ENCODE peak calls at places on chromosomes 2 and 18, in seven cellular contexts. One of them, this sample, is unnamed.

GRCh38 chr2:191320881-191321280 is 75.7 kb downstream of the MYO1B start:
- DNase-seq in stimulated activated effector memory CD8-positive, alpha-beta T cell treated with anti-CD3 and anti-CD28 coated beads, Interleukin-12 subunit alpha, Interleukin-12 subunit beta, amount 100 ng/mL, for 72 hours: no peak
- DNase-seq in posterior vena cava: no peak
- DNase-seq in stimulated activated naive CD8-positive, alpha-beta T cell treated with anti-CD3 and anti-CD28 coated beads, Interleukin-15, Interleukin-2, amounts not matched to agents 100 U/mL and 50 U/mL, for 24 hours: no peak
- DNase-seq in pancreas: no peak
- DNase-seq in EH: peak; percentile 66
- DNase-seq in HT-29: no peak
- DNase-seq in this sample: no peak

GRCh38 chr2:217996345-217996744 is 6.5 kb downstream of the TNS1 start:
- DNase-seq in HT-29: no peak
- DNase-seq in stimulated activated naive CD8-positive, alpha-beta T cell treated with anti-CD3 and anti-CD28 coated beads, Interleukin-15, Interleukin-2, amounts not matched to agents 100 U/mL and 50 U/mL, for 24 hours: no peak
- DNase-seq in EH: peak; percentile 87
- DNase-seq in pancreas: peak; percentile 79
- DNase-seq in stimulated activated effector memory CD8-positive, alpha-beta T cell treated with anti-CD3 and anti-CD28 coated beads, Interleukin-12 subunit alpha, Interleukin-12 subunit beta, amount 100 ng/mL, for 72 hours: no peak
- DNase-seq in posterior vena cava: no peak
- DNase-seq in this sample: no peak

GRCh38 chr2:136067465-136067864 is 50.5 kb downstream of the CXCR4 start:
- DNase-seq in stimulated activated naive CD8-positive, alpha-beta T cell treated with anti-CD3 and anti-CD28 coated beads, Interleukin-15, Interleukin-2, amounts not matched to agents 100 U/mL and 50 U/mL, for 24 hours: no peak
- DNase-seq in posterior vena cava: no peak
- DNase-seq in EH: no peak
- DNase-seq in HT-29: no peak
- DNase-seq in stimulated activated effector memory CD8-positive, alpha-beta T cell treated with anti-CD3 and anti-CD28 coated beads, Interleukin-12 subunit alpha, Interleukin-12 subunit beta, amount 100 ng/mL, for 72 hours: no peak
- DNase-seq in pancreas: no peak
- DNase-seq in this sample: no peak

GRCh38 chr2:199940373-199940772 is 14.9 kb downstream of the TYW5 start:
- DNase-seq in pancreas: no peak
- DNase-seq in EH: peak; percentile 37
- DNase-seq in HT-29: peak; percentile 31
- DNase-seq in stimulated activated naive CD8-positive, alpha-beta T cell treated with anti-CD3 and anti-CD28 coated beads, Interleukin-15, Interleukin-2, amounts not matched to agents 100 U/mL and 50 U/mL, for 24 hours: no peak
- DNase-seq in posterior vena cava: no peak
- DNase-seq in stimulated activated effector memory CD8-positive, alpha-beta T cell treated with anti-CD3 and anti-CD28 coated beads, Interleukin-12 subunit alpha, Interleukin-12 subunit beta, amount 100 ng/mL, for 72 hours: no peak
- DNase-seq in this sample: no peak

GRCh38 chr2:165055081-165055879 is 100.0 kb upstream of the SLC38A11 start:
- DNase-seq in pancreas: no peak
- DNase-seq in stimulated activated effector memory CD8-positive, alpha-beta T cell treated with anti-CD3 and anti-CD28 coated beads, Interleukin-12 subunit alpha, Interleukin-12 subunit beta, amount 100 ng/mL, for 72 hours: no peak
- DNase-seq in HT-29: no peak
- DNase-seq in EH: peak; percentile 19
- DNase-seq in posterior vena cava: no peak
- DNase-seq in stimulated activated naive CD8-positive, alpha-beta T cell treated with anti-CD3 and anti-CD28 coated beads, Interleukin-15, Interleukin-2, amounts not matched to agents 100 U/mL and 50 U/mL, for 24 hours: no peak
- DNase-seq in this sample: no peak

GRCh38 chr2:188940171-188940570 is 34.0 kb upstream of the COL3A1 start:
- DNase-seq in HT-29: no peak
- DNase-seq in stimulated activated naive CD8-positive, alpha-beta T cell treated with anti-CD3 and anti-CD28 coated beads, Interleukin-15, Interleukin-2, amounts not matched to agents 100 U/mL and 50 U/mL, for 24 hours: no peak
- DNase-seq in stimulated activated effector memory CD8-positive, alpha-beta T cell treated with anti-CD3 and anti-CD28 coated beads, Interleukin-12 subunit alpha, Interleukin-12 subunit beta, amount 100 ng/mL, for 72 hours: no peak
- DNase-seq in posterior vena cava: no peak
- DNase-seq in pancreas: no peak
- DNase-seq in EH: peak; percentile 15
- DNase-seq in this sample: no peak

GRCh38 chr2:207849443-207849842 is 79.7 kb upstream of the FZD5 start:
- DNase-seq in posterior vena cava: no peak
- DNase-seq in stimulated activated naive CD8-positive, alpha-beta T cell treated with anti-CD3 and anti-CD28 coated beads, Interleukin-15, Interleukin-2, amounts not matched to agents 100 U/mL and 50 U/mL, for 24 hours: no peak
- DNase-seq in pancreas: no peak
- DNase-seq in stimulated activated effector memory CD8-positive, alpha-beta T cell treated with anti-CD3 and anti-CD28 coated beads, Interleukin-12 subunit alpha, Interleukin-12 subunit beta, amount 100 ng/mL, for 72 hours: no peak
- DNase-seq in EH: no peak
- DNase-seq in HT-29: no peak
- DNase-seq in this sample: no peak

GRCh38 chr2:38245114-38245641 is 131.9 kb downstream of the ATL2 start:
- DNase-seq in stimulated activated effector memory CD8-positive, alpha-beta T cell treated with anti-CD3 and anti-CD28 coated beads, Interleukin-12 subunit alpha, Interleukin-12 subunit beta, amount 100 ng/mL, for 72 hours: no peak
- DNase-seq in EH: no peak
- DNase-seq in HT-29: peak; percentile 27
- DNase-seq in stimulated activated naive CD8-positive, alpha-beta T cell treated with anti-CD3 and anti-CD28 coated beads, Interleukin-15, Interleukin-2, amounts not matched to agents 100 U/mL and 50 U/mL, for 24 hours: no peak
- DNase-seq in posterior vena cava: no peak
- DNase-seq in pancreas: no peak
- DNase-seq in this sample: no peak

GRCh38 chr2:217789736-217790181 is 213.0 kb downstream of the TNS1 start:
- DNase-seq in EH: no peak
- DNase-seq in stimulated activated naive CD8-positive, alpha-beta T cell treated with anti-CD3 and anti-CD28 coated beads, Interleukin-15, Interleukin-2, amounts not matched to agents 100 U/mL and 50 U/mL, for 24 hours: no peak
- DNase-seq in pancreas: no peak
- DNase-seq in HT-29: no peak
- DNase-seq in stimulated activated effector memory CD8-positive, alpha-beta T cell treated with anti-CD3 and anti-CD28 coated beads, Interleukin-12 subunit alpha, Interleukin-12 subunit beta, amount 100 ng/mL, for 72 hours: no peak
- DNase-seq in posterior vena cava: peak; percentile 75
- DNase-seq in this sample: no peak

GRCh38 chr2:66729391-66729790 is 294.5 kb downstream of the MEIS1 start:
- DNase-seq in pancreas: no peak
- DNase-seq in posterior vena cava: no peak
- DNase-seq in EH: peak; percentile 65
- DNase-seq in stimulated activated effector memory CD8-positive, alpha-beta T cell treated with anti-CD3 and anti-CD28 coated beads, Interleukin-12 subunit alpha, Interleukin-12 subunit beta, amount 100 ng/mL, for 72 hours: no peak
- DNase-seq in HT-29: no peak
- DNase-seq in stimulated activated naive CD8-positive, alpha-beta T cell treated with anti-CD3 and anti-CD28 coated beads, Interleukin-15, Interleukin-2, amounts not matched to agents 100 U/mL and 50 U/mL, for 24 hours: no peak
- DNase-seq in this sample: no peak

GRCh38 chr2:191687867-191688266 is 9.9 kb downstream of the NABP1 start:
- DNase-seq in posterior vena cava: no peak
- DNase-seq in stimulated activated effector memory CD8-positive, alpha-beta T cell treated with anti-CD3 and anti-CD28 coated beads, Interleukin-12 subunit alpha, Interleukin-12 subunit beta, amount 100 ng/mL, for 72 hours: no peak
- DNase-seq in HT-29: no peak
- DNase-seq in EH: no peak
- DNase-seq in pancreas: no peak
- DNase-seq in stimulated activated naive CD8-positive, alpha-beta T cell treated with anti-CD3 and anti-CD28 coated beads, Interleukin-15, Interleukin-2, amounts not matched to agents 100 U/mL and 50 U/mL, for 24 hours: no peak
- DNase-seq in this sample: no peak

GRCh38 chr18:12657048-12657848 is 659 bp downstream of the SPIRE1 start:
- DNase-seq in posterior vena cava: no peak
- DNase-seq in stimulated activated effector memory CD8-positive, alpha-beta T cell treated with anti-CD3 and anti-CD28 coated beads, Interleukin-12 subunit alpha, Interleukin-12 subunit beta, amount 100 ng/mL, for 72 hours: peak; percentile 55
- DNase-seq in EH: peak; percentile 57
- DNase-seq in pancreas: peak; percentile 53
- DNase-seq in stimulated activated naive CD8-positive, alpha-beta T cell treated with anti-CD3 and anti-CD28 coated beads, Interleukin-15, Interleukin-2, amounts not matched to agents 100 U/mL and 50 U/mL, for 24 hours: peak; percentile 35
- DNase-seq in HT-29: no peak
- DNase-seq in this sample: no peak

GRCh38 chr2:67486041-67486796 is 89.1 kb downstream of the ETAA1 start:
- DNase-seq in posterior vena cava: no peak
- DNase-seq in pancreas: peak; percentile 60
- DNase-seq in stimulated activated naive CD8-positive, alpha-beta T cell treated with anti-CD3 and anti-CD28 coated beads, Interleukin-15, Interleukin-2, amounts not matched to agents 100 U/mL and 50 U/mL, for 24 hours: no peak
- DNase-seq in HT-29: peak; percentile 22
- DNase-seq in EH: peak; percentile 44
- DNase-seq in stimulated activated effector memory CD8-positive, alpha-beta T cell treated with anti-CD3 and anti-CD28 coated beads, Interleukin-12 subunit alpha, Interleukin-12 subunit beta, amount 100 ng/mL, for 72 hours: no peak
- DNase-seq in this sample: no peak

GRCh38 chr2:234292205-234292954 is 204.5 kb downstream of the ARL4C start:
- DNase-seq in stimulated activated effector memory CD8-positive, alpha-beta T cell treated with anti-CD3 and anti-CD28 coated beads, Interleukin-12 subunit alpha, Interleukin-12 subunit beta, amount 100 ng/mL, for 72 hours: peak; percentile 77
- DNase-seq in HT-29: peak; percentile 26
- DNase-seq in stimulated activated naive CD8-positive, alpha-beta T cell treated with anti-CD3 and anti-CD28 coated beads, Interleukin-15, Interleukin-2, amounts not matched to agents 100 U/mL and 50 U/mL, for 24 hours: peak; percentile 47
- DNase-seq in pancreas: no peak
- DNase-seq in EH: no peak
- DNase-seq in posterior vena cava: no peak
- DNase-seq in this sample: no peak

GRCh38 chr2:11123856-11124759 is 31.2 kb upstream of the SLC66A3 start:
- DNase-seq in posterior vena cava: peak; percentile 82
- DNase-seq in stimulated activated effector memory CD8-positive, alpha-beta T cell treated with anti-CD3 and anti-CD28 coated beads, Interleukin-12 subunit alpha, Interleukin-12 subunit beta, amount 100 ng/mL, for 72 hours: peak; percentile 88
- DNase-seq in pancreas: peak; percentile 82
- DNase-seq in HT-29: peak; percentile 86
- DNase-seq in stimulated activated naive CD8-positive, alpha-beta T cell treated with anti-CD3 and anti-CD28 coated beads, Interleukin-15, Interleukin-2, amounts not matched to agents 100 U/mL and 50 U/mL, for 24 hours: peak; percentile 78
- DNase-seq in EH: peak; percentile 54
- DNase-seq in this sample: no peak

GRCh38 chr18:49849331-49850217 is 36.2 kb upstream of the ACAA2 start:
- DNase-seq in EH: peak; percentile 92
- DNase-seq in stimulated activated naive CD8-positive, alpha-beta T cell treated with anti-CD3 and anti-CD28 coated beads, Interleukin-15, Interleukin-2, amounts not matched to agents 100 U/mL and 50 U/mL, for 24 hours: no peak
- DNase-seq in HT-29: peak; percentile 97
- DNase-seq in pancreas: no peak
- DNase-seq in stimulated activated effector memory CD8-positive, alpha-beta T cell treated with anti-CD3 and anti-CD28 coated beads, Interleukin-12 subunit alpha, Interleukin-12 subunit beta, amount 100 ng/mL, for 72 hours: peak; percentile 30
- DNase-seq in posterior vena cava: peak; percentile 83
- DNase-seq in this sample: no peak

GRCh38 chr2:102063948-102064678 is 72.4 kb downstream of the IL1R2 start:
- DNase-seq in EH: peak; percentile 99
- DNase-seq in pancreas: peak; percentile 64
- DNase-seq in stimulated activated naive CD8-positive, alpha-beta T cell treated with anti-CD3 and anti-CD28 coated beads, Interleukin-15, Interleukin-2, amounts not matched to agents 100 U/mL and 50 U/mL, for 24 hours: peak; percentile 25
- DNase-seq in stimulated activated effector memory CD8-positive, alpha-beta T cell treated with anti-CD3 and anti-CD28 coated beads, Interleukin-12 subunit alpha, Interleukin-12 subunit beta, amount 100 ng/mL, for 72 hours: peak; percentile 74
- DNase-seq in posterior vena cava: peak; percentile 97
- DNase-seq in HT-29: peak; percentile 64
- DNase-seq in this sample: peak; percentile 92

GRCh38 chr18:39455300-39455699 is 1889.7 kb upstream of the CELF4 start:
- DNase-seq in posterior vena cava: no peak
- DNase-seq in HT-29: no peak
- DNase-seq in stimulated activated naive CD8-positive, alpha-beta T cell treated with anti-CD3 and anti-CD28 coated beads, Interleukin-15, Interleukin-2, amounts not matched to agents 100 U/mL and 50 U/mL, for 24 hours: no peak
- DNase-seq in stimulated activated effector memory CD8-positive, alpha-beta T cell treated with anti-CD3 and anti-CD28 coated beads, Interleukin-12 subunit alpha, Interleukin-12 subunit beta, amount 100 ng/mL, for 72 hours: no peak
- DNase-seq in pancreas: no peak
- DNase-seq in EH: peak; percentile 26
- DNase-seq in this sample: no peak

GRCh38 chr18:44801796-44802195 is 121.1 kb downstream of the SETBP1 start:
- DNase-seq in stimulated activated effector memory CD8-positive, alpha-beta T cell treated with anti-CD3 and anti-CD28 coated beads, Interleukin-12 subunit alpha, Interleukin-12 subunit beta, amount 100 ng/mL, for 72 hours: no peak
- DNase-seq in pancreas: no peak
- DNase-seq in stimulated activated naive CD8-positive, alpha-beta T cell treated with anti-CD3 and anti-CD28 coated beads, Interleukin-15, Interleukin-2, amounts not matched to agents 100 U/mL and 50 U/mL, for 24 hours: no peak
- DNase-seq in HT-29: no peak
- DNase-seq in EH: no peak
- DNase-seq in posterior vena cava: no peak
- DNase-seq in this sample: no peak

GRCh38 chr2:8120979-8121825 is 560.7 kb upstream of the ID2 start:
- DNase-seq in HT-29: no peak
- DNase-seq in stimulated activated effector memory CD8-positive, alpha-beta T cell treated with anti-CD3 and anti-CD28 coated beads, Interleukin-12 subunit alpha, Interleukin-12 subunit beta, amount 100 ng/mL, for 72 hours: no peak
- DNase-seq in stimulated activated naive CD8-positive, alpha-beta T cell treated with anti-CD3 and anti-CD28 coated beads, Interleukin-15, Interleukin-2, amounts not matched to agents 100 U/mL and 50 U/mL, for 24 hours: no peak
- DNase-seq in EH: peak; percentile 85
- DNase-seq in pancreas: no peak
- DNase-seq in posterior vena cava: no peak
- DNase-seq in this sample: no peak

This sample was measured in cardiac septum.